ENCODE peak calls at places on chromosomes 11 and 22, in ten cellular contexts. D, J, X, F, Y, O, R, W, Q and B are unnamed samples.

GRCh38 chr11:8870461-8871282 is 40.3 kb upstream of the AKIP1 start:
- DNase-seq in D (peak; percentile 75), J (no peak), X (peak; percentile 64), F (peak; percentile 65), Y (peak; percentile 45), O (peak; percentile 34), R (peak; percentile 91), W (peak; percentile 59), Q (peak; percentile 76), B (peak; percentile 16)

GRCh38 chr11:130705670-130706421 is 210.4 kb downstream of the SNX19 start:
- DNase-seq in D (no peak), J (no peak), X (peak; percentile 59), F (no peak), Y (no peak), O (no peak), R (no peak), W (no peak), Q (no peak), B (no peak)

GRCh38 chr11:57214494-57214893 is 22.6 kb downstream of the APLNR start:
- DNase-seq in D (no peak), J (no peak), X (peak; percentile 67), F (no peak), Y (peak; percentile 63), O (no peak), R (no peak), W (no peak), Q (peak; percentile 71), B (no peak)

GRCh38 chr11:122910775-122911174 is 28.2 kb downstream of the JHY start:
- DNase-seq in D (no peak), J (no peak), X (peak; percentile 47), F (no peak), Y (peak; percentile 24), O (no peak), R (peak; percentile 30), W (no peak), Q (peak; percentile 52), B (no peak)

GRCh38 chr11:36108812-36109498 is 165.1 kb downstream of the LDLRAD3 start:
- DNase-seq in D (no peak), J (no peak), X (no peak), F (no peak), Y (no peak), O (no peak), R (no peak), W (no peak), Q (no peak), B (no peak)

GRCh38 chr11:64118871-64119495 is 46.9 kb downstream of the MACROD1 start:
- DNase-seq in D (no peak), J (no peak), X (no peak), F (no peak), Y (no peak), O (no peak), R (no peak), W (no peak), Q (no peak), B (no peak)

GRCh38 chr11:76200006-76200940 is 6.0 kb downstream of the WNT11 start:
- DNase-seq in D (no peak), J (peak; percentile 49), X (no peak), F (no peak), Y (no peak), O (no peak), R (no peak), W (no peak), Q (no peak), B (no peak)

GRCh38 chr11:100625041-100625440 is 62.0 kb upstream of the ARHGAP42 start:
- DNase-seq in D (no peak), J (no peak), X (peak; percentile 67), F (no peak), Y (no peak), O (no peak), R (no peak), W (no peak), Q (peak; percentile 16), B (no peak)

DNA sequence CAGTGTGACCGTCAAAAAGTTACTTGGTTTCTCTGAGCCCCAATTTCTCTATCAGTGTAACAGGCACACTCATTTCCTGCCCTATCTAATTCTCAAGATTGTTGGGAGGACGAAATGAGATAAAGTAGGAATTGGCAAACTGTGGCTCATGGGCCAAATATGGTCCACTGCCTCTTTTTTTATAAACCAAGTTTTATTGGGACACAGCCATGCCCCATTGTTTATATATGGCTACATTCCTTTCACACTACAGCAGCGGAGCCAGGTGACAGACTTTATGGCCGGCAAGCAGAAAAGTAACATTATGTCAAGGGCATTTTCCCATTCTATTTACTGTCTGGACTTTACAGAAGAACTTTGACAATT is 116.7 kb upstream of the TIMP3 start:
- DNase-seq in D (no peak), J (no peak), X (no peak), F (no peak), Y (no peak), O (no peak), R (no peak), W (no peak), Q (no peak), B (no peak)
- TF ChIP-seq CTCF in D (no peak), J (no peak), X (no peak), F (no peak), Y (no peak), O (no peak), R (no peak), W (no peak), Q (no peak), B (no peak)

GRCh38 chr22:40479887-40480538 is 109.6 kb downstream of the SGSM3 start:
- DNase-seq in D (no peak), J (no peak), X (peak; percentile 80), F (no peak), Y (no peak), O (no peak), R (no peak), W (no peak), Q (peak; percentile 81), B (no peak)

GRCh38 chr22:40480996-40481395 is 110.6 kb downstream of the SGSM3 start:
- DNase-seq in D (no peak), J (no peak), X (no peak), F (no peak), Y (no peak), O (no peak), R (no peak), W (no peak), Q (no peak), B (no peak)

GRCh38 chr22:40477683-40478348 is 107.4 kb downstream of the SGSM3 start:
- DNase-seq in D (no peak), J (no peak), X (no peak), F (no peak), Y (no peak), O (no peak), R (no peak), W (no peak), Q (no peak), B (no peak)

GRCh38 chr22:40478456-40479125 is 108.2 kb downstream of the SGSM3 start:
- DNase-seq in D (no peak), J (no peak), X (no peak), F (no peak), Y (no peak), O (no peak), R (no peak), W (no peak), Q (no peak), B (no peak)

DNA sequence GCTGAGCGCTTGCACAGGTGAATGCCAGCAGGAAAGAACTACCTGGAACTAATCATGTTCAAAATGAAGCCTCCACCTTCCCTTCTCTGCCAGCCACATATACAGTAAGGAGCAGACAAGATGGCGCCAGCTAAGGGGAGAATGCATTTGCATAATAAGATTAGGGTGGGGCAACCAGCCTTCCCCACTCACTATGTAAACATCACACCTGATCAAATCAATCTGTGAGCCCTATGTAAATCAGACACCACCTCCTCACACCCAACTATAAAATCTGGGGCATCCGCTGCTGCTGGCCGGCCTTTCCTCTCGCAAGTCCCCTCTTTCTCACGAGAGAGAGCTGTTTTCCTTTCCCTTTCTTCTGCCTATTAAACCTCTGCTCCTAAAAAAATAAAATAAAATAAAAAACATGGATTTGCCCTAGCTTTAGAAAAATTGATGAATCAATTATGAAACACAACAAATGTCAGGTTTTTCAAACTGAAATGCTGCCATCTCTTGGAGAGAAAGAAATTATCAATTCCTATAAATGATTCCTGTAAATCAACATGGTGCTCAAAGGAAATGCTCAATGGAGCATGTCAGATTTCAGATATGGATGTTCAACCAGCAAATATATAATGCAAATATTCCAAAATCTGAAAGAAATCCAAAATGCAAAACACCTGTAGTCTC is 108.9 kb downstream of the SGSM3 start:
- DNase-seq in D (no peak), J (no peak), X (no peak), F (no peak), Y (no peak), O (no peak), R (no peak), W (no peak), Q (no peak), B (no peak)
- TF ChIP-seq CTCF in D (no peak), J (no peak), X (no peak), F (no peak), Y (no peak), O (no peak), R (no peak), W (no peak), Q (no peak), B (no peak)

DNA sequence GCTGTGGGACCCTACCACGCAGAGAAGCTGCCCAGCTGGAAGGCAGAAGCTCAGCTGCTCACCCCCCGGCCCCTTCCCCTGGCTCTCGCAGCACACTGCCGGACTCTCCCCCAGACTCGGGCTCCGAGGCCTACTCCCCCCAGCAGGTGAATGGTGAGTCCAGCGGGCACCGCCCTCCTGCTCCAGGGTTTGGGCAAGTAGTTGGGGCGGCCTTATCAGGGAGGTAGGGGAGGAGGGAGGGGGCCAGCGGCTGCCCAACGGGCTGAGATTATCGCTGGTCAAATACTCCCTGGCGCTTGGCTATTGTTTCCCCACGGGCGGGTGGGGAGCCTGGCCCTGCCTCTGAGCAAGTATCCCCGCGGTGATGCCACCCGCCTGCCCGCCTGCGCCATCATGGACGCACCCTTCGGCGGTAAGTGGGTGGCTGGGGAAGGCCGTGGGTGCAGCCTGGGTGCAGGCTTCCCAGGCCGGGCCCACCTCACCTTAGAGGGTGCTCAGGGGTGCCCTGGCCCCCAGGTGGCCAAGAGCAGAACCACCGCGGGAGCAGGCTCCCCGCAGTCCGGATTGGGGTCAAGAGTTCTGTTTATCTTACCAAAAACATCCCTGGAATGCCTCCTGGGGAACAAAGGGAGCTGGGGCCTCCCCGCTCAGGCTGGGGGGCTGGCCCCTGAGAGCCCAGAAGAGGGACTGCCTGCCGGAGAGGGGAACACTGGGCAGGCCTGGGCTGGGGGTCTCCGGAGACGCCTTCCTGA is 16.9 kb downstream of the MYRF start:
- DNase-seq in D (peak; percentile 44), J (no peak), X (no peak), F (peak; percentile 45), Y (no peak), O (no peak), R (no peak), W (no peak), Q (no peak), B (no peak)
- TF ChIP-seq CTCF in D (peak; percentile 16), J (no peak), X (no peak), F (peak; percentile 29), Y (no peak), O (peak; percentile 44), R (peak; percentile 26), W (peak; percentile 34), Q (peak; percentile 32), B (no peak)

GRCh38 chr22:22813126-22814075 is 74.2 kb upstream of the IGLL5 start:
- DNase-seq in D (no peak), J (no peak), X (no peak), F (no peak), Y (no peak), O (no peak), R (no peak), W (no peak), Q (no peak), B (no peak)

GRCh38 chr22:22812031-22812905 is 75.3 kb upstream of the IGLL5 start:
- DNase-seq in D (no peak), J (no peak), X (no peak), F (no peak), Y (no peak), O (no peak), R (no peak), W (no peak), Q (no peak), B (no peak)

GRCh38 chr22:22811016-22812009 is 76.3 kb upstream of the IGLL5 start:
- DNase-seq in D (no peak), J (no peak), X (no peak), F (no peak), Y (no peak), O (no peak), R (no peak), W (no peak), Q (no peak), B (no peak)

GRCh38 chr22:22810471-22810870 is 77.1 kb upstream of the IGLL5 start:
- DNase-seq in D (no peak), J (no peak), X (no peak), F (peak; percentile 15), Y (no peak), O (no peak), R (no peak), W (no peak), Q (no peak), B (no peak)

DNA sequence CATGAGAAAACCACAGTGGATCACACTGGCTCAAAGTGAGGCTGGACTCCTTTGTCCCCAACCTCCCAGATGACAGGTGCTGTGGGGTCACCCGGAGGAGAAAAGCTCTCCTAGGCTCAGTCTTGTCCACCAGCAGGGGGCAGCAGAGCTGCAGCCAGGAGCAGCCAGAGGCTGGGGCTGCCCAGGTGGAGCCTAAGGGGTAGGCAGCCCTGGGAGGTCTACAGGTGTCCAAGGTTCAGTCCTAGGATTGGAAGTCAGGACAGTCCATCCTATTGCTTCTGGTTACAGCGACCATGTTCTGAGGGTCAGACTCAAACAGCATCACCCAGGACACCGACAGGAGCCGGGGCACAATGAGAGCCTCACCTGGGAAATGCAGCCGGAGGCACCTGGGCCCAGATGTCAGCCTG is 77.6 kb upstream of the IGLL5 start:
- DNase-seq in D (peak; percentile 68), J (peak; percentile 70), X (no peak), F (peak; percentile 56), Y (no peak), O (no peak), R (peak; percentile 51), W (no peak), Q (no peak), B (peak; percentile 60)
- TF ChIP-seq CTCF in D (peak; percentile 66), J (peak; percentile 64), X (no peak), F (no peak), Y (no peak), O (peak; percentile 13), R (peak; percentile 58), W (peak; percentile 82), Q (no peak), B (peak; percentile 80)